ENCODE peak calls at places on chromosomes 16 and 17, in four cellular contexts. G, E, Q and P are unnamed samples. For H3K4me1, the result is how much of the 10 kb centered on the place peaks cover.

GRCh38 chr16:10883004-10883403 is 6.0 kb downstream of the CIITA start:
- DNase-seq in G (no peak), Q (peak), E (no peak), P (no peak)

GRCh38 chr16:56263711-56264608 is 72.7 kb downstream of the GNAO1 start:
- DNase-seq in E (peak), G (no peak), Q (no peak), P (no peak)

GRCh38 chr16:69089091-69089912 is 16.2 kb upstream of the HAS3 start:
- DNase-seq in Q (peak), E (no peak), G (no peak), P (peak)

GRCh38 chr16:10647721-10648296 is 46.9 kb downstream of the TEKT5 start:
- DNase-seq in Q (no peak), G (no peak), E (no peak), P (peak)

GRCh38 chr16:17229766-17230165 is 241.0 kb downstream of the XYLT1 start:
- DNase-seq in G (no peak), Q (no peak), E (no peak), P (no peak)

GRCh38 chr16:64152010-64152767 is 969.7 kb downstream of the CDH11 start:
- DNase-seq in E (no peak), G (no peak), Q (no peak), P (no peak)

GRCh38 chr17:64615025-64615677 is 47.0 kb downstream of the SMURF2 start:
- DNase-seq in Q (no peak), E (no peak), G (no peak), P (peak)

GRCh38 chr16:87076950-87077749 is 240.0 kb downstream of the C16orf95 start:
- DNase-seq in Q (peak), E (peak), G (no peak), P (peak)

GRCh38 chr17:50346313-50347086 is 574 bp downstream of the XYLT2 start:
- DNase-seq in E (peak), Q (peak), G (peak), P (no peak)

GRCh38 chr17:70239391-70239826 is 70.1 kb downstream of the KCNJ2 start:
- DNase-seq in Q (no peak), G (no peak), E (no peak), P (no peak)

GRCh38 chr16:79261461-79261860 is 339.1 kb downstream of the MAF start:
- DNase-seq in Q (peak), G (peak), E (peak), P (no peak)

GRCh38 chr16:77555781-77556180 is 120.9 kb upstream of the ADAMTS18 start:
- DNase-seq in Q (no peak), G (no peak), E (no peak), P (peak)

GRCh38 chr16:67284699-67285646 is 5.6 kb downstream of the PLEKHG4 start:
- DNase-seq in E (peak), Q (peak), G (no peak), P (no peak)

GRCh38 chr16:27628216-27628945 is 78.4 kb downstream of the KATNIP start:
- DNase-seq in G (no peak), E (no peak), Q (no peak), P (no peak)

GRCh38 chr16:20355114-20355782 is 2.7 kb upstream of the UMOD start:
- DNase-seq in E (no peak), Q (no peak), G (no peak), P (no peak)

DNA sequence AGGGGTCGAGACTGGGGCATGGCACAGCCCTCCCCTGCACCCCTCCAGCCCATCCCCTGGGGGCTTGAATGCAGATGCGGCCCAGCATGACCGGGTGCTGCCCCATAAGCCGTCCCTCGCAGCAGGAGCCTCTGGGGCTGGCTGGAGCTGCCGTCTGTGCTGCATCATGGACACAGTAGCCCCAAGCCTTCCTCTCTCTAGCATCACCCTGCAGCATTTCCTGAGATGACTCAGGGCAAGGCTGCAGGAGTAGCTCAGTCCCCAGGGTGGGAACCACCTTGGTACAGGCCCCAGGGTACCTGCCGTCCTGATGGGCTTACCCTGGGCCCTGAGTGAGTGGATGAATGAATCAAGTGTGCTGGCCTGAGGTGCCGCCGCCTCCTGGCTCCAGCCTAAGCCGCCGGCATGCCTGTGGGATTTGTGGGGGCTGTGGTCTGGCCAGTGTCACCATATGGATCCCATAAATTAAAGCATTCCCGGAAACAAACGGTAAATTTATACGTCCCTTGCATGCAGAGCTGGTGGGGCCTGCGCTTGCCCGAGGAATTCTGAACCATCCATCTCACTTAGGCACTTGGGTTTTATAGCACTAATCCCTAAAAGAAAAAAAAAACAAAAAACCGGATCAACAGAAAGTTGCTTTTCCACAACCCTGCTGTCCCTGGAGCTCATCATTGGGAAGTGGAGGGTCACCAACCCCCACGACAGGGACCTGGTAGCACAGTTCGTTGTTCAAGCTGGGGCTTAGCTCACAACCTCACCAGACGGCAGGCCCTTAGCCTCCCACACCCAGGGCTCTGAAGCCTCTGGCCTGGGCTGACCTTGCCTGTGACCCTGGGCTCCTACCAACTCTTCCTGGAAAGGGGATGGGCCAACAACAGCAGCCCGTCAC is 242.6 kb upstream of the CIBAR2 start:
- DNase-seq in Q (no peak), G (no peak), E (no peak), P (peak)
- H3K4me1 ChIP-seq in Q (under half), G (under half), E (under half), P (under half)

GRCh38 chr16:14564881-14565687 is 65.0 kb downstream of the PARN start:
- DNase-seq in E (no peak), Q (no peak), G (no peak), P (peak)
- H3K4me1 ChIP-seq in E (under half), Q (under half), G (under half), P (under half)

GRCh38 chr17:45147102-45147580 is 1.1 kb upstream of the HEXIM1 start:
- DNase-seq in E (peak), G (peak), Q (peak), P (peak)
- H3K4me1 ChIP-seq in E (half or more), G (under half), Q (under half), P (under half)

DNA sequence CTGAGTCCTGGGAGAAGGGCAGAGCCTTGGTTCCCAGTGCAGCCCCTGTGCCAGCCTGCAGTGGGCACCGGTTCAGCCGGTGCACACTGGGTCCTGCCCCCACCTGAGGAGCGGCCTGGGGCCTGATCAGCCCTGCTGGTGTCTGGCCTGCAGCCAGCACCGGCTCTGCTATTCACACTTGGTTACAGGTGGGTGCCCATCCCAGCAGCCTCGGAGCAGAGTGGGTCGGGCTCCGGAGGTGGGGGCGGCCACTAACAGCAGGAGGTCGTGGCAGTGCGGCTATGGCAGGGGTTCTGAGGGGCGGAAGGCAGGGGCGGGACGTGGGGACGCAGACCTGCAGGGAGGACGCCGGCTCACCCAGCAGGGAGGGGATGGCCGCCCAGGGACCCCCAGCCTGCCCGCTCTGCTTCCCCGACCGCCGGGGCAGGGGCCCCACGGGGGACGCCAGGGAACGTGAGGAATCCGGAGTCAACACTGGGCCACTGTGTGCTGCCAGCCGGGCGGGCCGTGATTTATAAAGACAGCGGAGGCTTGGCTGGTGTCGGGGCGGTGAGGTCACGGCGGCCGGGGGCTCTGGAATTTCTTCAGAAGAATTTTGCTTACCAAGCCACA is 20.3 kb downstream of the METRNL start:
- DNase-seq in G (no peak), Q (no peak), E (no peak), P (peak)
- H3K4me1 ChIP-seq in G (under half), Q (under half), E (under half), P (under half)

GRCh38 chr17:81332949-81333570 is 38.0 kb upstream of the SLC38A10 start:
- DNase-seq in Q (no peak), E (no peak), G (no peak), P (no peak)

GRCh38 chr17:81334419-81334896 is 39.4 kb upstream of the SLC38A10 start:
- DNase-seq in Q (no peak), G (no peak), E (no peak), P (no peak)

GRCh38 chr17:81332118-81332834 is 37.2 kb upstream of the SLC38A10 start:
- DNase-seq in G (no peak), Q (no peak), E (no peak), P (no peak)

GRCh38 chr17:81334987-81335386 is 39.9 kb upstream of the SLC38A10 start:
- DNase-seq in G (no peak), E (no peak), Q (no peak), P (no peak)

DNA sequence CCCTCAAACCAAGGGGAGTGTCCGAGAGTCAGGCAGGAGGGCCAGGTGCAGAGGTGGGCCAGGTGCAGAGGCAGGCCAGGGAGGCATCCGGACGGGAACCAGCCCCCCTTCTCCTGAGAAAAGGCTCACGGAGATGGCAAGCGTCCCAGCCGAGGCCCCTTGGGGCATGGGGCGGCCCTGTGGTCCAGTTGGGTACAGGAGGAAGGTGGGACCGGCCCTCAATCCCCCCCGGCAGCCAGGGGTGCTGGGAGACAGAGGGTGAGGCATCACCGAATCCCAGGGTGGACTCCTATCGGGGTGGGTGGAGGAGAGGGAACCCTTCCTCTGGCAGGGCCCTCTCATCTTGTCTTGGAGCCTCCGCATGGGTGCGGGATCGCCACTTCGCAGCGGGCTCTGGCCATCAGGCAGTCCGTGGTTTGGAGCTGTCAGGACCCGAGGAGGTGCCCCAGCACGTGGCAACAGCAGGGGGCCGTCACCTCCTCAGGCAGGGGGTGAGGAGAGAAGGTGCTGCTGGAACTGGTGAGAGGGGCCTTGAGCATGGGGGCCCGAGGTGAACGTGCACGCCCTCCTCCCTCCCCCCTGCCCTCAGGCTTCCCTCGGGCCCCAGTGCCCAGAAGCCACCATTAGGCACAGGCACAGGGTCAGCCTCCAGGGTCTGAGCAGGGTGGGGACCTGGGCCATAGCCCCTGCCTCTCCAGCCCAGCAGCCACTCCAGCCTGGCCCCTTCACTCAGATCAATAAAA is 38.7 kb upstream of the SLC38A10 start:
- DNase-seq in E (no peak), Q (no peak), G (no peak), P (no peak)
- H3K4me1 ChIP-seq in E (under half), Q (half or more), G (under half), P (under half)

GRCh38 chr17:45127583-45128300 is 4.6 kb downstream of the PLCD3 start:
- DNase-seq in E (peak), Q (peak), G (no peak), P (peak)
- H3K4me1 ChIP-seq in E (half or more), Q (half or more), G (under half), P (half or more)

GRCh38 chr17:2027528-2028233 is 2.3 kb upstream of the DPH1 start:
- DNase-seq in Q (no peak), G (no peak), E (no peak), P (peak)
- H3K4me1 ChIP-seq in Q (half or more), G (under half), E (half or more), P (under half)

GRCh38 chr17:57999010-57999495 is 8.0 kb downstream of the SRSF1 start:
- DNase-seq in Q (no peak), E (no peak), G (no peak), P (no peak)
- H3K4me1 ChIP-seq in Q (under half), E (half or more), G (under half), P (under half)

GRCh38 chr17:41467546-41467945 is 360 bp upstream of the KRT32 start:
- DNase-seq in G (no peak), E (no peak), Q (no peak), P (peak)

GRCh38 chr17:41463746-41464145 is 3.4 kb downstream of the KRT32 start:
- DNase-seq in E (no peak), Q (no peak), G (no peak), P (no peak)

GRCh38 chr17:41464682-41465081 is 2.5 kb downstream of the KRT32 start:
- DNase-seq in Q (peak), G (no peak), E (peak), P (peak)

GRCh38 chr17:41464173-41464572 is 3.0 kb downstream of the KRT32 start:
- DNase-seq in G (no peak), E (no peak), Q (no peak), P (no peak)

GRCh38 chr17:41466988-41467387 is at the start of gene KRT32:
- DNase-seq in E (no peak), Q (no peak), G (no peak), P (no peak)
- H3K4me1 ChIP-seq in E (under half), Q (under half), G (under half), P (under half)